ENCODE peak calls at places on chromosomes 7 and 10, in seven cellular contexts. C, G, Y, X, T, D and B are unnamed samples.

GRCh38 chr10:132383751-132384181 is 13.2 kb upstream of the PWWP2B start:
- DNase-seq in C (no peak), X (no peak), T (no peak), D (no peak), Y (no peak), G (no peak), B (no peak)

GRCh38 chr7:98755138-98755898 is 114.5 kb downstream of the TMEM130 start:
- DNase-seq in Y (peak), X (no peak), T (no peak), G (peak), D (no peak), C (peak), B (no peak)

GRCh38 chr7:119515962-119516361 is 757.0 kb upstream of the KCND2 start:
- DNase-seq in C (no peak), G (no peak), Y (no peak), T (no peak), X (no peak), D (no peak), B (no peak)

GRCh38 chr10:8050561-8051108 is 3.9 kb upstream of the GATA3 start:
- DNase-seq in C (no peak), T (no peak), G (peak), D (peak), Y (no peak), X (peak), B (no peak)

GRCh38 chr7:23067271-23067670 is 38.3 kb upstream of the KLHL7 start:
- DNase-seq in X (peak), D (peak), Y (no peak), C (no peak), G (no peak), T (no peak), B (no peak)

GRCh38 chr7:7554647-7555575 is 11.8 kb upstream of the MIOS start:
- DNase-seq in Y (no peak), T (no peak), X (no peak), D (no peak), C (no peak), G (no peak), B (no peak)

GRCh38 chr7:128052404-128052803 is 21.2 kb upstream of the LRRC4 start:
- DNase-seq in C (no peak), Y (no peak), D (no peak), X (no peak), G (no peak), T (no peak), B (no peak)

GRCh38 chr10:114489521-114490310 is 85.4 kb upstream of the AFAP1L2 start:
- DNase-seq in D (no peak), Y (no peak), X (no peak), C (no peak), T (no peak), G (no peak), B (no peak)

GRCh38 chr10:47176903-47177860 is 122.8 kb upstream of the GDF10 start:
- DNase-seq in C (no peak), T (peak), D (no peak), X (peak), Y (no peak), G (no peak), B (no peak)

GRCh38 chr7:42915356-42915755 is 3.5 kb upstream of the C7orf25 start:
- DNase-seq in T (no peak), D (peak), Y (no peak), G (no peak), C (no peak), X (peak), B (no peak)

GRCh38 chr10:90846746-90847145 is 11.1 kb downstream of the HTR7 start:
- DNase-seq in X (no peak), G (no peak), C (no peak), D (no peak), Y (no peak), T (no peak), B (no peak)

GRCh38 chr7:150978136-150978789 is at the start of gene KCNH2:
- DNase-seq in C (peak), Y (peak), D (no peak), T (no peak), X (no peak), G (peak), B (no peak)

GRCh38 chr10:86243651-86244155 is 122.9 kb downstream of the GRID1 start:
- DNase-seq in Y (no peak), D (no peak), C (no peak), X (no peak), T (no peak), G (no peak), B (no peak)

GRCh38 chr10:869171-869570 is 62.3 kb downstream of the LARP4B start:
- DNase-seq in T (no peak), D (no peak), Y (no peak), C (no peak), X (no peak), G (no peak), B (no peak)

GRCh38 chr7:47576031-47576908 is 5.6 kb downstream of the TNS3 start:
- DNase-seq in D (peak), T (no peak), X (peak), G (no peak), C (no peak), Y (peak), B (peak)

GRCh38 chr10:36393800-36394199 is 731.6 kb upstream of the ANKRD30A start:
- DNase-seq in Y (no peak), X (peak), G (no peak), C (no peak), D (peak), T (no peak), B (no peak)

GRCh38 chr10:126924180-126924914 is 19.1 kb downstream of the DOCK1 start:
- DNase-seq in Y (no peak), T (no peak), X (no peak), D (no peak), C (no peak), G (no peak), B (no peak)

GRCh38 chr7:44094365-44094764 is 9.8 kb upstream of the AEBP1 start:
- DNase-seq in D (peak), T (no peak), X (no peak), G (no peak), Y (no peak), C (no peak), B (no peak)

GRCh38 chr7:140541513-140542192 is 62.3 kb upstream of the MKRN1 start:
- DNase-seq in D (peak), X (peak), T (peak), C (peak), G (no peak), Y (peak), B (peak)

DNA sequence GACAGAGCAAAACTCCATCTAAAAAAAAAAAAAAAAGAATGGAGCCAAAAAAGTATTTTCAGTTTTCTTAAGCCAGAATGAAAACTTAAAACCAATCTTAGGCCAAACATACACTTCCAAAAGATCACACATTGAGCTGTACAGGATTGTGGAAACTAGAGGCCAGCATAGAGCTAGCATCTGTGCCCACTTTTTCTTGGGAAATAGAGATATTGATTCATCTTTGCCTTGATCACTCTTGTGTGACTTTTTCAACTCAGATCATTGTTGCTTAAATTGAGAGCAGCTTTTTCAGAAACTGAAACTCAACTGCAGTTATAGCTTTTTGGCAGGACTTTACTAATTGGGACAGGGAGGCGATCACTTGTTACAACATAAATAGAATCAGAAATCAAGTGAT is 132.2 kb downstream of the PRKG1 start:
- DNase-seq in Y (no peak), T (no peak), D (no peak), G (no peak), X (no peak), C (no peak), B (no peak)
- TF ChIP-seq CTCF in Y (no peak), T (no peak), D (no peak), G (no peak), X (no peak), C (no peak), B (no peak)

GRCh38 chr10:61903184-61903990 is 1.9 kb downstream of the ARID5B start:
- DNase-seq in X (peak), G (peak), T (no peak), D (peak), Y (peak), C (peak), B (no peak)
- TF ChIP-seq CTCF in X (peak), G (peak), T (peak), D (peak), Y (peak), C (no peak), B (peak)

DNA sequence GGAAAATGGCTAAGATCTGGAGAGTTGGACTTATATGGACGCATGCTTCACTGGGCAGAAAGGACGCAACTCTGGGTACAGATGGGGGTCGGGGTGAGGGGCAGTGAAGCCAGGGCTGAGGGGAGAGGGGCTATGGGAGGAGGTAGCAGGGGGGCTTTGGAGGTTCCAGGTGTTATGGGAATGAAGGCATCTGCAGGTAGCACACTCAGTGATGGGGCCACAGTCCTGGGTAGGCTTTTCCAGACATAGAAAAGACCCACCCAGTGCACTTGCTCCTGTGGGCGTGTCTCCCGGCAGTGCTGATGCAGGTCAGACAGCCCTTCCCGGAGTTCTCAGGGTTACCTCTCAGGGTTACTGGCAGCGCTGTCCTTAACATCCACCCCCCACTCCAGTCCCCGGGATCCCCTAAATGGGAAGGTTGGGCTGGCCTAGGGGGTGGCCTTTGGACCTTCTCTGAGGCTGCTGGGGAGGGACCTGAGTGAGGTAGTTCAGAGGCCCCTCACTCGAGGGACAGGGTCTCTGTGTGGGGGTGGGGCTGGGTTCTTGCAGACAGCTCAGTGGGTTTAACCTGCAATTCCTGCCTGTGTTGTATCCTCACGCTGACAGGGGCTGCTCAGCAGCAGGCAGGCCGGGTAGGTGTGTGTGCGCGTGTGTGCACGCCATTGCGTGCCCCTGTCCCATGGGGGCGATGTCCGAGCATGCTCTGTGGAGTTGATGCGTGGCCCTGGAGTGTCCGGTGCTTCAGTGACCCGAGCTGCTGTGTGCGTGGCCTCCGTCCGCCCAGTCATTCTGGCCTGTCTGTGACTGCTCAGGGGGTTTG is 6.2 kb downstream of the ZYX start:
- DNase-seq in Y (no peak), T (no peak), D (no peak), G (no peak), C (peak), X (no peak), B (no peak)
- TF ChIP-seq CTCF in Y (no peak), T (peak), D (peak), G (no peak), C (peak), X (peak), B (no peak)

GRCh38 chr7:24894670-24895221 is 85.2 kb downstream of the OSBPL3 start:
- DNase-seq in X (no peak), T (no peak), C (peak), Y (no peak), G (no peak), D (no peak), B (no peak)
- TF ChIP-seq CTCF in X (peak), T (peak), C (peak), Y (peak), G (peak), D (peak), B (peak)

DNA sequence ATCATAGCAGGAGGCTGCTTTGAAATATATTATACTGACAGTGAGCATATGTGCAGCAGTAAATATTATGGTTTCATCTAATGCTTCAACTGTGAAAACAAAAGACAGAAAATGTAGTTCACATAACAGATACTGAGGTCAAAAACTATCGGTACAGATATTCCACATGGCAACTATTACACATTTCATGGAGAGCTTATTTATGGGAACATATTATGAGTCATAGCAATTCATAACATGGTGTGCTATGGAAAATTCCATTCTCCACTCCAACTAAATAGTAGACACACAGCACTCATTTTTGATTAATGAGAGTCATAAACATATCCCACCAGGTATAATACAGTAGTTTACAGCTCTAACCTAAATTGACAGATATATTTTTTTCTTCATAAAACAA is 475.5 kb upstream of the KLF6 start:
- DNase-seq in C (no peak), X (peak), G (no peak), Y (no peak), T (no peak), D (peak), B (no peak)
- TF ChIP-seq CTCF in C (no peak), X (no peak), G (no peak), Y (no peak), T (no peak), D (no peak), B (no peak)

GRCh38 chr7:40889560-40889959 is 754.8 kb downstream of the SUGCT start:
- DNase-seq in G (no peak), C (no peak), D (no peak), X (no peak), T (no peak), Y (no peak), B (no peak)
- TF ChIP-seq CTCF in G (no peak), C (no peak), D (no peak), X (no peak), T (no peak), Y (no peak), B (no peak)